ENCODE peak calls at places on chromosomes 3 and 15, in ten cellular contexts. One of them, this sample, is unnamed.

GRCh38 chr15:41890050-41890690 is 3.7 kb downstream of the SPTBN5 start:
- DNase-seq in ovary: no peak
- DNase-seq in fibroblast of pulmonary artery: no peak
- DNase-seq in K562: no peak
- DNase-seq in tibial nerve: no peak
- DNase-seq in lung: no peak
- DNase-seq in WERI-Rb-1: no peak
- DNase-seq in HL-60: no peak
- DNase-seq in AG10803: no peak
- DNase-seq in A549: no peak
- DNase-seq in this sample: no peak

GRCh38 chr3:182765287-182765686 is 28.0 kb upstream of the ATP11B start:
- DNase-seq in ovary: no peak
- DNase-seq in fibroblast of pulmonary artery: no peak
- DNase-seq in K562: no peak
- DNase-seq in tibial nerve: no peak
- DNase-seq in lung: no peak
- DNase-seq in WERI-Rb-1: no peak
- DNase-seq in HL-60: no peak
- DNase-seq in AG10803: no peak
- DNase-seq in A549: no peak
- DNase-seq in this sample: no peak

GRCh38 chr3:16174976-16175901 is 759 bp downstream of the GALNT15 start:
- DNase-seq in ovary: no peak
- DNase-seq in fibroblast of pulmonary artery: no peak
- DNase-seq in K562: no peak
- DNase-seq in tibial nerve: no peak
- DNase-seq in lung: no peak
- DNase-seq in WERI-Rb-1: no peak
- DNase-seq in HL-60: no peak
- DNase-seq in AG10803: no peak
- DNase-seq in A549: no peak
- DNase-seq in this sample: no peak

GRCh38 chr15:95869920-95870319 is 460.6 kb upstream of the NR2F2 start:
- DNase-seq in ovary: no peak
- DNase-seq in fibroblast of pulmonary artery: no peak
- DNase-seq in K562: no peak
- DNase-seq in tibial nerve: no peak
- DNase-seq in lung: no peak
- DNase-seq in WERI-Rb-1: no peak
- DNase-seq in HL-60: no peak
- DNase-seq in AG10803: no peak
- DNase-seq in A549: no peak
- DNase-seq in this sample: no peak

GRCh38 chr3:22620498-22620897 is 582.6 kb upstream of the UBE2E2 start:
- DNase-seq in ovary: no peak
- DNase-seq in fibroblast of pulmonary artery: no peak
- DNase-seq in K562: no peak
- DNase-seq in tibial nerve: no peak
- DNase-seq in lung: no peak
- DNase-seq in WERI-Rb-1: no peak
- DNase-seq in HL-60: no peak
- DNase-seq in AG10803: no peak
- DNase-seq in A549: no peak
- DNase-seq in this sample: peak; percentile 6

GRCh38 chr3:197809356-197810020 is 18.4 kb downstream of the LRCH3 start:
- DNase-seq in ovary: no peak
- DNase-seq in fibroblast of pulmonary artery: peak; percentile 69
- DNase-seq in K562: no peak
- DNase-seq in tibial nerve: no peak
- DNase-seq in lung: no peak
- DNase-seq in WERI-Rb-1: no peak
- DNase-seq in HL-60: no peak
- DNase-seq in AG10803: peak; percentile 93
- DNase-seq in A549: no peak
- DNase-seq in this sample: no peak

GRCh38 chr3:192122832-192123594 is 604.3 kb downstream of the FGF12 start:
- DNase-seq in ovary: no peak
- DNase-seq in fibroblast of pulmonary artery: no peak
- DNase-seq in K562: no peak
- DNase-seq in tibial nerve: no peak
- DNase-seq in lung: no peak
- DNase-seq in WERI-Rb-1: no peak
- DNase-seq in HL-60: no peak
- DNase-seq in AG10803: no peak
- DNase-seq in A549: no peak
- DNase-seq in this sample: peak; percentile 26

GRCh38 chr15:47731230-47731629 is 13.9 kb downstream of the SEMA6D start:
- DNase-seq in ovary: no peak
- DNase-seq in fibroblast of pulmonary artery: no peak
- DNase-seq in K562: no peak
- DNase-seq in tibial nerve: no peak
- DNase-seq in lung: no peak
- DNase-seq in WERI-Rb-1: no peak
- DNase-seq in HL-60: no peak
- DNase-seq in AG10803: no peak
- DNase-seq in A549: no peak
- DNase-seq in this sample: no peak

GRCh38 chr3:134325722-134326121 is 48.5 kb downstream of the AMOTL2 start:
- DNase-seq in ovary: no peak
- DNase-seq in fibroblast of pulmonary artery: no peak
- DNase-seq in K562: no peak
- DNase-seq in tibial nerve: no peak
- DNase-seq in lung: peak; percentile 56
- DNase-seq in WERI-Rb-1: peak; percentile 6
- DNase-seq in HL-60: no peak
- DNase-seq in AG10803: no peak
- DNase-seq in A549: no peak
- DNase-seq in this sample: no peak

GRCh38 chr15:51680316-51680715 is 987 bp upstream of the SCG3 start:
- DNase-seq in ovary: no peak
- DNase-seq in fibroblast of pulmonary artery: no peak
- DNase-seq in K562: no peak
- DNase-seq in tibial nerve: no peak
- DNase-seq in lung: no peak
- DNase-seq in WERI-Rb-1: no peak
- DNase-seq in HL-60: no peak
- DNase-seq in AG10803: no peak
- DNase-seq in A549: no peak
- DNase-seq in this sample: no peak

GRCh38 chr3:141326626-141327025 is 41.7 kb upstream of the ZBTB38 start:
- DNase-seq in ovary: no peak
- DNase-seq in fibroblast of pulmonary artery: peak; percentile 84
- DNase-seq in K562: no peak
- DNase-seq in tibial nerve: no peak
- DNase-seq in lung: no peak
- DNase-seq in WERI-Rb-1: no peak
- DNase-seq in HL-60: no peak
- DNase-seq in AG10803: no peak
- DNase-seq in A549: no peak
- DNase-seq in this sample: no peak

GRCh38 chr15:56794150-56794922 is 61.0 kb upstream of the ZNF280D start:
- DNase-seq in ovary: no peak
- DNase-seq in fibroblast of pulmonary artery: peak; percentile 65
- DNase-seq in K562: no peak
- DNase-seq in tibial nerve: no peak
- DNase-seq in lung: no peak
- DNase-seq in WERI-Rb-1: no peak
- DNase-seq in HL-60: no peak
- DNase-seq in AG10803: peak; percentile 71
- DNase-seq in A549: no peak
- DNase-seq in this sample: no peak

GRCh38 chr15:51884517-51885236 is 55.2 kb downstream of the TMOD3 start:
- DNase-seq in ovary: no peak
- DNase-seq in fibroblast of pulmonary artery: peak; percentile 29
- DNase-seq in K562: no peak
- DNase-seq in tibial nerve: no peak
- DNase-seq in lung: no peak
- DNase-seq in WERI-Rb-1: no peak
- DNase-seq in HL-60: no peak
- DNase-seq in AG10803: peak; percentile 15
- DNase-seq in A549: no peak
- DNase-seq in this sample: no peak

GRCh38 chr15:26972636-26973035 is 1.7 kb downstream of the GABRG3 start:
- DNase-seq in ovary: no peak
- DNase-seq in fibroblast of pulmonary artery: no peak
- DNase-seq in K562: no peak
- DNase-seq in tibial nerve: no peak
- DNase-seq in lung: no peak
- DNase-seq in WERI-Rb-1: no peak
- DNase-seq in HL-60: no peak
- DNase-seq in AG10803: no peak
- DNase-seq in A549: no peak
- DNase-seq in this sample: no peak

GRCh38 chr3:139655880-139656279 is 21.9 kb downstream of the NMNAT3 start:
- DNase-seq in ovary: peak; percentile 47
- DNase-seq in fibroblast of pulmonary artery: peak; percentile 10
- DNase-seq in K562: no peak
- DNase-seq in tibial nerve: no peak
- DNase-seq in lung: no peak
- DNase-seq in WERI-Rb-1: no peak
- DNase-seq in HL-60: no peak
- DNase-seq in AG10803: peak; percentile 32
- DNase-seq in A549: no peak
- DNase-seq in this sample: peak; percentile 20

GRCh38 chr15:71312731-71313460 is 197.6 kb downstream of the THSD4 start:
- DNase-seq in ovary: no peak
- DNase-seq in fibroblast of pulmonary artery: no peak
- DNase-seq in K562: no peak
- DNase-seq in tibial nerve: no peak
- DNase-seq in lung: no peak
- DNase-seq in WERI-Rb-1: no peak
- DNase-seq in HL-60: no peak
- DNase-seq in AG10803: no peak
- DNase-seq in A549: no peak
- DNase-seq in this sample: no peak

GRCh38 chr3:89803711-89804110 is 696.3 kb downstream of the EPHA3 start:
- DNase-seq in ovary: no peak
- DNase-seq in fibroblast of pulmonary artery: no peak
- DNase-seq in K562: no peak
- DNase-seq in tibial nerve: no peak
- DNase-seq in lung: no peak
- DNase-seq in WERI-Rb-1: no peak
- DNase-seq in HL-60: no peak
- DNase-seq in AG10803: no peak
- DNase-seq in A549: no peak
- DNase-seq in this sample: no peak
- H3K4me3 ChIP-seq in ovary: no peak overlapping the region
- H3K4me3 ChIP-seq in fibroblast of pulmonary artery: no peak overlapping the region
- H3K4me3 ChIP-seq in K562: no peak overlapping the region
- H3K4me3 ChIP-seq in tibial nerve: no peak overlapping the region
- H3K4me3 ChIP-seq in lung: no peak overlapping the region
- H3K4me3 ChIP-seq in WERI-Rb-1: no peak overlapping the region
- H3K4me3 ChIP-seq in HL-60: no peak overlapping the region
- H3K4me3 ChIP-seq in AG10803: no peak overlapping the region
- H3K4me3 ChIP-seq in A549: no peak overlapping the region
- H3K4me3 ChIP-seq in this sample: no peak overlapping the region

GRCh38 chr3:71416868-71417267 is 166.7 kb downstream of the FOXP1 start:
- DNase-seq in ovary: no peak
- DNase-seq in fibroblast of pulmonary artery: no peak
- DNase-seq in K562: peak; percentile 39
- DNase-seq in tibial nerve: no peak
- DNase-seq in lung: no peak
- DNase-seq in WERI-Rb-1: no peak
- DNase-seq in HL-60: no peak
- DNase-seq in AG10803: no peak
- DNase-seq in A549: no peak
- DNase-seq in this sample: no peak
- TF ChIP-seq CTCF in ovary: no peak
- TF ChIP-seq CTCF in fibroblast of pulmonary artery: peak; percentile 11
- TF ChIP-seq CTCF in K562: peak; percentile 65
- TF ChIP-seq CTCF in tibial nerve: no peak
- TF ChIP-seq CTCF in lung: no peak
- TF ChIP-seq CTCF in WERI-Rb-1: peak; percentile 35
- TF ChIP-seq CTCF in HL-60: no peak
- TF ChIP-seq CTCF in AG10803: peak; percentile 11
- TF ChIP-seq CTCF in A549: no peak
- TF ChIP-seq CTCF in this sample: no peak

DNA sequence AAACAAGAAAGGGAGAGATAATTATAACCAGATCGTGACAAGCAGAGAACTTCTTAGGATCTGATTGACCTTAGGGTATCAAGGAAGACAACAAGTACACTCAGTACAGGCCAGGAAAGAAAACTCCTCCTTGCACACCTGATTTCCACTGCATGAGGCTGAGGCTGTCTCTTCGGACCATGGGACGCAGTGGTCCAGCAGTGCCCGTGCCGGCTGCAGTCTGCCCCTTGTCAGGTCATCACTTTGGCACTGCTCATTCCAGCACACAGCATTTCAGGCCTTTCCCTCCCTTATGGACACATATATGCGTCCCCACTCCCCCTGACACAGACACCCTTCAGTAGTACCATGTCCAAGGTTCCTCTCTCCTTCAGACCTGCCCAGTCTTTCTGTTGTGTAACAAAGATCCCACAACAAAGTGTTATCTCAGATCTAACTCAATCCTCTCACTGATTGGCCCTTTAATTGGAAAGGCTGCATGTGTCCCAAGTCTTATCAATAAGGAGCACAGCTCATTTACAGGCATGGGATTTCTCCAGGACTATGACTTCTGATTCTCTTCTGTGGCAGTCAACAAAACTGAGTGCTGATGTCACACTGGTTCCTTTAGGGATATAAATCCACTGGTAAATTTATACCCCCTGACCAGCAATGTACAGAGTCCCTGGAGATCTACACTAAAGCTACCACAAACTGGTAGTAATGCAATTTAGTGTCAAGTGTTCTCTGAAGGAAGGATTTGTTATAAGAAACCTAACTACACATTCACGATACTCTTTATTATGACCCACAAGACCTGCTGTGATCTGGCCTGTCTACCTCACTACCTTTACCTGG is 27.9 kb downstream of the CLK3 start:
- DNase-seq in ovary: no peak
- DNase-seq in fibroblast of pulmonary artery: no peak
- DNase-seq in K562: peak; percentile 35
- DNase-seq in tibial nerve: no peak
- DNase-seq in lung: no peak
- DNase-seq in WERI-Rb-1: no peak
- DNase-seq in HL-60: no peak
- DNase-seq in AG10803: no peak
- DNase-seq in A549: no peak
- DNase-seq in this sample: no peak
- H3K4me3 ChIP-seq in ovary: no peak overlapping the region
- H3K4me3 ChIP-seq in fibroblast of pulmonary artery: no peak overlapping the region
- H3K4me3 ChIP-seq in K562: no peak overlapping the region
- H3K4me3 ChIP-seq in tibial nerve: no peak overlapping the region
- H3K4me3 ChIP-seq in lung: no peak overlapping the region
- H3K4me3 ChIP-seq in WERI-Rb-1: no peak overlapping the region
- H3K4me3 ChIP-seq in HL-60: no peak overlapping the region
- H3K4me3 ChIP-seq in AG10803: no peak overlapping the region
- H3K4me3 ChIP-seq in A549: no peak overlapping the region
- H3K4me3 ChIP-seq in this sample: no peak overlapping the region

DNA sequence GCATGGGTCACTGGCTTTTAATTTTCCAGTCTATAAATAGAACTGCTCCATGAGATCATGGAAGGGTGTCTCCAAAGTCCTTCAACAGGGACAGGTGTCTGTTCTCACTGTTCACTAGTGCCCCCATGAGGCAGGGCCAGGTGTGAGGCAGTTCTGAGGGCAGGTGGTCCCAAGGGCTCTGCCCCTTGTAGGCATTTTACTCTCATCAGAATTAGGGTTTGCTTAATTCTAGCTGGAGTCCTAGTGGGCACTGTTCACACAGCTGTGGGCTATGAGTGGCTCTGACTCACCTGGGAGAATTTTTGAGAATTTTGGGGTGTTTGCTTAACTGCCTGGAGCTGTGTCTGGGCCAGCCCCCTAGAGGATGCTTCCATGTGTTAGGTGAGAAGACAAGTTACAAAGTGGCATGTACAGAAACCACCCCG is 248.0 kb upstream of the LYSMD4 start:
- DNase-seq in ovary: no peak
- DNase-seq in fibroblast of pulmonary artery: no peak
- DNase-seq in K562: no peak
- DNase-seq in tibial nerve: no peak
- DNase-seq in lung: no peak
- DNase-seq in WERI-Rb-1: peak; percentile 24
- DNase-seq in HL-60: no peak
- DNase-seq in AG10803: no peak
- DNase-seq in A549: no peak
- DNase-seq in this sample: no peak
- TF ChIP-seq CTCF in ovary: no peak
- TF ChIP-seq CTCF in fibroblast of pulmonary artery: no peak
- TF ChIP-seq CTCF in K562: peak; percentile 39
- TF ChIP-seq CTCF in tibial nerve: no peak
- TF ChIP-seq CTCF in lung: no peak
- TF ChIP-seq CTCF in WERI-Rb-1: peak; percentile 20
- TF ChIP-seq CTCF in HL-60: no peak
- TF ChIP-seq CTCF in AG10803: no peak
- TF ChIP-seq CTCF in A549: no peak
- TF ChIP-seq CTCF in this sample: no peak